ENCODE peak calls at places on chromosomes 4 and X, in six cellular contexts. Y, R, F, E, T and N are unnamed samples.

GRCh38 chr4:11585506-11585905 is 156.8 kb upstream of the HS3ST1 start:
- DNase-seq in E (peak; percentile 3), Y (no peak), R (no peak), T (no peak), F (peak; percentile 49), N (no peak)

GRCh38 chr4:22241415-22241814 is 274.5 kb downstream of the ADGRA3 start:
- DNase-seq in F (no peak), E (no peak), R (no peak), Y (no peak), T (no peak), N (no peak)

GRCh38 chrX:63661676-63662075 is 123.3 kb downstream of the ARHGEF9 start:
- DNase-seq in Y (no peak), T (no peak), R (no peak), F (no peak), E (no peak), N (no peak)

GRCh38 chrX:71543316-71543715 is 10.4 kb downstream of the OGT start:
- DNase-seq in T (no peak), Y (no peak), E (peak; percentile 84), R (no peak), F (no peak), N (no peak)

GRCh38 chrX:2183193-2183725 is 317.5 kb downstream of the DHRSX start:
- DNase-seq in Y (no peak), E (no peak), T (no peak), F (no peak), R (no peak), N (no peak)

GRCh38 chr4:76850010-76850441 is 47.9 kb downstream of the SOWAHB start:
- DNase-seq in E (peak; percentile 97), R (no peak), F (no peak), Y (no peak), T (no peak), N (no peak)

GRCh38 chr4:159023741-159024140 is 79.1 kb upstream of the RAPGEF2 start:
- DNase-seq in F (no peak), R (no peak), Y (no peak), T (no peak), E (no peak), N (no peak)

GRCh38 chr4:88063634-88064296 is 56.3 kb downstream of the PKD2 start:
- DNase-seq in T (no peak), E (no peak), Y (no peak), F (no peak), R (no peak), N (no peak)

GRCh38 chr4:109699553-109700225 is 3.6 kb downstream of the CASP6 start:
- DNase-seq in E (peak; percentile 5), T (no peak), R (no peak), Y (no peak), F (peak; percentile 73), N (no peak)

GRCh38 chr4:122930877-122931276 is 8.5 kb upstream of the NUDT6 start:
- DNase-seq in Y (no peak), R (no peak), F (no peak), T (no peak), E (peak; percentile 26), N (no peak)

GRCh38 chrX:6384391-6384790 is 150.5 kb downstream of the VCX3A start:
- DNase-seq in Y (no peak), R (no peak), F (no peak), T (no peak), E (no peak), N (no peak)

GRCh38 chr4:139084425-139085093 is 69.0 kb downstream of the NOCT start:
- DNase-seq in T (no peak), F (no peak), E (peak; percentile 1), R (no peak), Y (no peak), N (no peak)